ENCODE peak calls at places on chromosome 20, in seven cellular contexts. L is uterus, F is upper lobe of right lung, O is HAP-1, D is tibial artery, R is PC-9, Y is testis. W is an unnamed sample. For H3K4me1, the result is how much of the 10 kb centered on the place peaks cover.

GRCh38 chr20:44750081-44750805 is 4.6 kb downstream of the KCNK15 start:
- DNase-seq in Y (no peak), D (no peak), R (no peak), O (peak), F (no peak), L (no peak), W (no peak)

GRCh38 chr20:46332373-46333135 is 24.3 kb upstream of the CDH22 start:
- DNase-seq in F (no peak), L (no peak), Y (no peak), O (no peak), D (no peak), R (no peak), W (no peak)

GRCh38 chr20:50267041-50267865 is 76.6 kb downstream of the CEBPB start:
- DNase-seq in L (no peak), O (peak), R (peak), F (peak), D (peak), Y (peak), W (peak)

GRCh38 chr20:41631826-41632225 is 13.6 kb upstream of the CHD6 start:
- DNase-seq in D (peak), F (no peak), Y (no peak), O (no peak), R (no peak), L (peak), W (peak)

GRCh38 chr20:38166707-38167233 is 1.7 kb upstream of the TGM2 start:
- DNase-seq in L (no peak), D (no peak), Y (no peak), F (peak), R (no peak), O (no peak), W (no peak)

GRCh38 chr20:44644384-44645131 is 6.9 kb downstream of the ADA start:
- DNase-seq in Y (no peak), L (no peak), O (no peak), R (no peak), F (no peak), D (no peak), W (no peak)

GRCh38 chr20:39829255-39829654 is 859.8 kb downstream of the MAFB start:
- DNase-seq in O (no peak), D (no peak), L (no peak), R (no peak), F (no peak), Y (no peak), W (peak)

GRCh38 chr20:6838181-6838826 is 70.8 kb downstream of the BMP2 start:
- DNase-seq in O (no peak), D (no peak), L (no peak), Y (no peak), F (no peak), R (no peak), W (no peak)

GRCh38 chr20:47389867-47390347 is 33.4 kb upstream of the ZMYND8 start:
- DNase-seq in O (no peak), Y (no peak), F (no peak), D (no peak), L (no peak), R (peak), W (no peak)

GRCh38 chr20:16107172-16107870 is 465.9 kb downstream of the KIF16B start:
- DNase-seq in D (no peak), R (no peak), Y (peak), O (no peak), L (no peak), F (no peak), W (no peak)

GRCh38 chr20:33668087-33668790 is 1.5 kb downstream of the ACTL10 start:
- DNase-seq in Y (peak), F (no peak), O (peak), L (peak), R (no peak), D (peak), W (no peak)

GRCh38 chr20:20520776-20521175 is 152.9 kb downstream of the INSM1 start:
- DNase-seq in Y (no peak), R (peak), D (no peak), F (no peak), O (no peak), L (no peak), W (no peak)

GRCh38 chr20:14700641-14700965 is 363.2 kb upstream of the FLRT3 start:
- DNase-seq in F (no peak), R (no peak), L (no peak), D (no peak), Y (no peak), O (no peak), W (no peak)

GRCh38 chr20:59948828-59949720 is 8.9 kb downstream of the FAM217B start:
- DNase-seq in Y (peak), R (peak), F (no peak), L (peak), D (no peak), O (no peak), W (no peak)

GRCh38 chr20:9388826-9389187 is 125.6 kb upstream of the LAMP5 start:
- DNase-seq in O (no peak), R (no peak), Y (no peak), F (no peak), L (no peak), D (no peak), W (no peak)

GRCh38 chr20:9389321-9389720 is 125.1 kb upstream of the LAMP5 start:
- DNase-seq in L (no peak), O (no peak), F (no peak), D (no peak), R (no peak), Y (no peak), W (no peak)

GRCh38 chr20:9392892-9393857 is 121.2 kb upstream of the LAMP5 start:
- DNase-seq in R (no peak), D (peak), F (peak), L (peak), Y (peak), O (peak), W (peak)

GRCh38 chr20:9390441-9390840 is 123.9 kb upstream of the LAMP5 start:
- DNase-seq in R (no peak), D (no peak), Y (no peak), F (no peak), L (no peak), O (no peak), W (no peak)

GRCh38 chr20:9388160-9388825 is 126.1 kb upstream of the LAMP5 start:
- DNase-seq in L (no peak), Y (no peak), F (no peak), O (no peak), D (no peak), R (no peak), W (no peak)
- H3K4me1 ChIP-seq in L (under half), Y (under half), F (under half), O (under half), D (under half), R (under half), W (under half)

DNA sequence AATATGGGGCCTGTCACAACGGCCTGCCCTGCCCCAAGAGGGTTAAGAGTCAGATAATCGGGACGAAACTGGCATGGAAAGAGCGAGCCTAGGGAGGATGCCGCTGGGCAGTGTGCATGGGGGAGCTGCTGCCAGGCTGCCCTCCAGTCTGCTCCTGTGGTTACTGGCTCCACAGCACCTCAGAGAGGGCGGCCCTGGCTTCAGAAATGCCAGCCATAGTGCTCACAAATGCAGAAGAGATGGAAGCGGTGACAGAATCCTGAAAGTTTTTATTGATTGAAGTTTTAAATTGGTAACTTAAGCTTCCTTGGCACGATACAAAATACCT is 57.9 kb downstream of the VAPB start:
- DNase-seq in L (no peak), R (no peak), O (no peak), Y (no peak), D (no peak), F (no peak), W (no peak)
- H3K4me1 ChIP-seq in L (under half), R (under half), O (under half), Y (under half), D (under half), F (under half), W (under half)

GRCh38 chr20:62436692-62437091 is 9.4 kb upstream of the RBBP8NL start:
- DNase-seq in Y (no peak), D (no peak), F (no peak), L (no peak), O (no peak), R (no peak), W (no peak)
- H3K4me1 ChIP-seq in Y (under half), D (under half), F (under half), L (under half), O (under half), R (under half), W (under half)

DNA sequence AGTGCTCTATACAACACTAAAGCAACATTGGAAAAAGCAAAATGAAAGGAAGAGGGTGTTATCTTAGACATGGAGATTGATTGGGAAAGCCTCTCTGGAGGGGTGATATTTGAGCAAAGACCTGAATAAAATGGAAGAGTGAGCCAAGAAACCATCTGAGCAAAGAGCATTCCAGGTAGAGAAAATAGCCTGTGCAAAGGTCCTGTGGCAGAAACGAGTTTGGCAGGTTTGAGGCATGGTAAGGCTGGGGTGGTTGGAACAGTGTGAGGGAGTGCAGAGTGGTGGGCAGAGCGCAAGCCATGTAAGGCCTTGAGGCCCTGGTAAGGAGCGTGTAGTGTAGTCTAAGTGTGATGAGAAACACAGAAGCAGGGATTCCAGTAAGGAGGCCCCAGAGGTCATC is 40.0 kb upstream of the PTPRT start:
- DNase-seq in L (no peak), R (no peak), Y (no peak), F (no peak), O (no peak), D (no peak), W (no peak)
- H3K4me1 ChIP-seq in L (under half), R (under half), Y (under half), F (under half), O (under half), D (under half), W (under half)

GRCh38 chr20:32465092-32465900 is 107.2 kb downstream of the ASXL1 start:
- DNase-seq in D (no peak), F (peak), L (peak), R (peak), O (no peak), Y (no peak), W (peak)

GRCh38 chr20:32468860-32469259 is 110.7 kb downstream of the ASXL1 start:
- DNase-seq in D (no peak), O (no peak), L (no peak), Y (no peak), R (no peak), F (no peak), W (peak)

GRCh38 chr20:32466739-32467505 is 108.8 kb downstream of the ASXL1 start:
- DNase-seq in L (no peak), F (no peak), Y (no peak), O (no peak), D (no peak), R (no peak), W (peak)

GRCh38 chr20:32468313-32468640 is 110.1 kb downstream of the ASXL1 start:
- DNase-seq in R (no peak), Y (no peak), F (no peak), O (no peak), D (no peak), L (no peak), W (no peak)

GRCh38 chr20:32467506-32468312 is 109.6 kb downstream of the ASXL1 start:
- DNase-seq in L (no peak), O (no peak), D (no peak), R (no peak), F (no peak), Y (no peak), W (peak)
- H3K4me1 ChIP-seq in L (under half), O (under half), D (under half), R (under half), F (half or more), Y (under half), W (under half)

GRCh38 chr20:62742550-62742949 is 33.9 kb downstream of the NTSR1 start:
- DNase-seq in Y (no peak), R (no peak), F (peak), O (no peak), D (no peak), L (no peak), W (no peak)

GRCh38 chr20:62739581-62740285 is 31.1 kb downstream of the NTSR1 start:
- DNase-seq in Y (no peak), R (no peak), D (no peak), O (no peak), F (peak), L (no peak), W (peak)

GRCh38 chr20:62740286-62741141 is 31.9 kb downstream of the NTSR1 start:
- DNase-seq in R (peak), F (peak), Y (no peak), L (no peak), O (no peak), D (no peak), W (no peak)

GRCh38 chr20:62741701-62742491 is 33.3 kb downstream of the NTSR1 start:
- DNase-seq in R (no peak), F (peak), O (no peak), L (no peak), D (no peak), Y (no peak), W (peak)

GRCh38 chr20:62741191-62741676 is 32.6 kb downstream of the NTSR1 start:
- DNase-seq in D (no peak), O (no peak), F (peak), R (no peak), L (no peak), Y (no peak), W (no peak)
- H3K4me1 ChIP-seq in D (under half), O (under half), F (under half), R (under half), L (under half), Y (under half), W (under half)

DNA sequence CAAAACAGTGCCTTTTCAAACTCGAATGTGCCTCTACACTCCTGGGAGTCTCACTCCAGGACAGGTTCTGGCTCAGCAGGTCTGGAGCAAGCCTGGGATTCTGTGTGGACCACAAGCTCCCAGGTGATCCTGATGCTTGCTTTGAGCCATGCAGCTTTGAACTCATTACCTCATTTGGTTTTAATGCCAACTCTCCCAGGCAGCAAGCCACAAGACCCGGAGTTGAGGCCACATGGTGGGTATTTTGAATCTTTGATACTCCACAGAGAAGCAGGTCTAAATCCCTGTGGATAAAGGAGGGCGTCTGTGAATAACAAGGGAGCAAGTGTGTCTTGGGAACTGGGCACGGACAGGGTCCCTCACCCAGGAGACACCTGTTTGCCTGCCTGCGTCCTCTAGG is 205.4 kb upstream of the CST7 start:
- DNase-seq in Y (no peak), R (no peak), L (no peak), F (no peak), O (no peak), D (no peak), W (no peak)
- H3K4me1 ChIP-seq in Y (under half), R (under half), L (under half), F (under half), O (under half), D (under half), W (under half)